ENCODE peak calls at places on chromosomes 12 and 14, in nine cellular contexts. One of them, this sample, is unnamed. For H3K4me1, the result is how much of the 10 kb centered on the place peaks cover.

GRCh38 chr14:100557658-100558057 is 29.6 kb downstream of the BEGAIN start:
- DNase-seq in NT2/D1: no peak
- DNase-seq in transverse colon: peak
- DNase-seq in CD4-positive, alpha-beta memory T cell: no peak
- DNase-seq in aorta: no peak
- DNase-seq in ovary: no peak
- DNase-seq in neural progenitor cell: no peak
- DNase-seq in trophoblast cell: peak
- DNase-seq in cardiac muscle cell: no peak
- DNase-seq in this sample: no peak

GRCh38 chr14:93997933-93998870 is 1.1 kb downstream of the CCDC197 start:
- DNase-seq in ovary: no peak
- DNase-seq in neural progenitor cell: no peak
- DNase-seq in NT2/D1: no peak
- DNase-seq in cardiac muscle cell: no peak
- DNase-seq in aorta: no peak
- DNase-seq in trophoblast cell: no peak
- DNase-seq in transverse colon: no peak
- DNase-seq in CD4-positive, alpha-beta memory T cell: no peak
- DNase-seq in this sample: no peak

GRCh38 chr12:46523446-46523845 is 150.9 kb upstream of the SLC38A2 start:
- DNase-seq in transverse colon: no peak
- DNase-seq in NT2/D1: no peak
- DNase-seq in ovary: no peak
- DNase-seq in neural progenitor cell: peak
- DNase-seq in trophoblast cell: no peak
- DNase-seq in aorta: no peak
- DNase-seq in CD4-positive, alpha-beta memory T cell: no peak
- DNase-seq in cardiac muscle cell: no peak
- DNase-seq in this sample: no peak

GRCh38 chr12:54958048-54958658 is 26.4 kb downstream of the TESPA1 start:
- DNase-seq in cardiac muscle cell: peak
- DNase-seq in aorta: no peak
- DNase-seq in neural progenitor cell: peak
- DNase-seq in NT2/D1: peak
- DNase-seq in trophoblast cell: peak
- DNase-seq in ovary: no peak
- DNase-seq in transverse colon: peak
- DNase-seq in CD4-positive, alpha-beta memory T cell: peak
- DNase-seq in this sample: no peak

GRCh38 chr14:91458612-91459011 is 41.0 kb upstream of the CCDC88C start:
- DNase-seq in ovary: no peak
- DNase-seq in trophoblast cell: no peak
- DNase-seq in cardiac muscle cell: no peak
- DNase-seq in neural progenitor cell: no peak
- DNase-seq in CD4-positive, alpha-beta memory T cell: no peak
- DNase-seq in NT2/D1: no peak
- DNase-seq in aorta: no peak
- DNase-seq in transverse colon: no peak
- DNase-seq in this sample: no peak

GRCh38 chr12:79329933-79330332 is 360.8 kb downstream of the PAWR start:
- DNase-seq in ovary: no peak
- DNase-seq in transverse colon: no peak
- DNase-seq in neural progenitor cell: no peak
- DNase-seq in aorta: no peak
- DNase-seq in CD4-positive, alpha-beta memory T cell: no peak
- DNase-seq in trophoblast cell: no peak
- DNase-seq in NT2/D1: no peak
- DNase-seq in cardiac muscle cell: no peak
- DNase-seq in this sample: no peak

GRCh38 chr12:111792155-111792876 is 25.6 kb downstream of the ALDH2 start:
- DNase-seq in aorta: peak
- DNase-seq in transverse colon: peak
- DNase-seq in CD4-positive, alpha-beta memory T cell: no peak
- DNase-seq in cardiac muscle cell: no peak
- DNase-seq in ovary: peak
- DNase-seq in neural progenitor cell: no peak
- DNase-seq in NT2/D1: no peak
- DNase-seq in trophoblast cell: no peak
- DNase-seq in this sample: peak

GRCh38 chr12:30047499-30048262 is 263.9 kb upstream of the TMTC1 start:
- DNase-seq in ovary: no peak
- DNase-seq in neural progenitor cell: no peak
- DNase-seq in trophoblast cell: no peak
- DNase-seq in transverse colon: no peak
- DNase-seq in NT2/D1: peak
- DNase-seq in cardiac muscle cell: peak
- DNase-seq in aorta: no peak
- DNase-seq in CD4-positive, alpha-beta memory T cell: no peak
- DNase-seq in this sample: no peak

GRCh38 chr12:77795699-77796098 is 35.0 kb upstream of the NAV3 start:
- DNase-seq in transverse colon: no peak
- DNase-seq in ovary: no peak
- DNase-seq in CD4-positive, alpha-beta memory T cell: no peak
- DNase-seq in cardiac muscle cell: no peak
- DNase-seq in aorta: no peak
- DNase-seq in neural progenitor cell: no peak
- DNase-seq in trophoblast cell: no peak
- DNase-seq in NT2/D1: no peak
- DNase-seq in this sample: no peak

GRCh38 chr12:42648061-42648460 is 58.5 kb upstream of the PRICKLE1 start:
- DNase-seq in neural progenitor cell: no peak
- DNase-seq in CD4-positive, alpha-beta memory T cell: no peak
- DNase-seq in trophoblast cell: no peak
- DNase-seq in aorta: no peak
- DNase-seq in NT2/D1: no peak
- DNase-seq in ovary: no peak
- DNase-seq in cardiac muscle cell: no peak
- DNase-seq in transverse colon: no peak
- DNase-seq in this sample: no peak

GRCh38 chr12:38543151-38543550 is 226.6 kb downstream of the ALG10B start:
- DNase-seq in transverse colon: no peak
- DNase-seq in CD4-positive, alpha-beta memory T cell: no peak
- DNase-seq in NT2/D1: no peak
- DNase-seq in neural progenitor cell: no peak
- DNase-seq in cardiac muscle cell: no peak
- DNase-seq in trophoblast cell: no peak
- DNase-seq in aorta: no peak
- DNase-seq in ovary: no peak
- DNase-seq in this sample: no peak

GRCh38 chr12:38538319-38538718 is 221.7 kb downstream of the ALG10B start:
- DNase-seq in ovary: no peak
- DNase-seq in aorta: no peak
- DNase-seq in trophoblast cell: no peak
- DNase-seq in CD4-positive, alpha-beta memory T cell: no peak
- DNase-seq in transverse colon: no peak
- DNase-seq in neural progenitor cell: no peak
- DNase-seq in cardiac muscle cell: no peak
- DNase-seq in NT2/D1: no peak
- DNase-seq in this sample: no peak

GRCh38 chr12:38544357-38545066 is 227.9 kb downstream of the ALG10B start:
- DNase-seq in transverse colon: no peak
- DNase-seq in cardiac muscle cell: no peak
- DNase-seq in aorta: no peak
- DNase-seq in neural progenitor cell: peak
- DNase-seq in NT2/D1: peak
- DNase-seq in trophoblast cell: no peak
- DNase-seq in ovary: no peak
- DNase-seq in CD4-positive, alpha-beta memory T cell: no peak
- DNase-seq in this sample: no peak

GRCh38 chr12:38541849-38542248 is 225.3 kb downstream of the ALG10B start:
- DNase-seq in transverse colon: no peak
- DNase-seq in cardiac muscle cell: no peak
- DNase-seq in NT2/D1: no peak
- DNase-seq in aorta: no peak
- DNase-seq in neural progenitor cell: no peak
- DNase-seq in ovary: no peak
- DNase-seq in CD4-positive, alpha-beta memory T cell: no peak
- DNase-seq in trophoblast cell: no peak
- DNase-seq in this sample: no peak

GRCh38 chr12:38540156-38540555 is 223.6 kb downstream of the ALG10B start:
- DNase-seq in cardiac muscle cell: no peak
- DNase-seq in ovary: no peak
- DNase-seq in transverse colon: no peak
- DNase-seq in CD4-positive, alpha-beta memory T cell: no peak
- DNase-seq in aorta: no peak
- DNase-seq in trophoblast cell: no peak
- DNase-seq in neural progenitor cell: no peak
- DNase-seq in NT2/D1: no peak
- DNase-seq in this sample: no peak
- H3K4me1 ChIP-seq in cardiac muscle cell: under half
- H3K4me1 ChIP-seq in ovary: under half
- H3K4me1 ChIP-seq in transverse colon: under half
- H3K4me1 ChIP-seq in CD4-positive, alpha-beta memory T cell: under half
- H3K4me1 ChIP-seq in aorta: under half
- H3K4me1 ChIP-seq in trophoblast cell: under half
- H3K4me1 ChIP-seq in neural progenitor cell: under half
- H3K4me1 ChIP-seq in NT2/D1: under half
- H3K4me1 ChIP-seq in this sample: under half

DNA sequence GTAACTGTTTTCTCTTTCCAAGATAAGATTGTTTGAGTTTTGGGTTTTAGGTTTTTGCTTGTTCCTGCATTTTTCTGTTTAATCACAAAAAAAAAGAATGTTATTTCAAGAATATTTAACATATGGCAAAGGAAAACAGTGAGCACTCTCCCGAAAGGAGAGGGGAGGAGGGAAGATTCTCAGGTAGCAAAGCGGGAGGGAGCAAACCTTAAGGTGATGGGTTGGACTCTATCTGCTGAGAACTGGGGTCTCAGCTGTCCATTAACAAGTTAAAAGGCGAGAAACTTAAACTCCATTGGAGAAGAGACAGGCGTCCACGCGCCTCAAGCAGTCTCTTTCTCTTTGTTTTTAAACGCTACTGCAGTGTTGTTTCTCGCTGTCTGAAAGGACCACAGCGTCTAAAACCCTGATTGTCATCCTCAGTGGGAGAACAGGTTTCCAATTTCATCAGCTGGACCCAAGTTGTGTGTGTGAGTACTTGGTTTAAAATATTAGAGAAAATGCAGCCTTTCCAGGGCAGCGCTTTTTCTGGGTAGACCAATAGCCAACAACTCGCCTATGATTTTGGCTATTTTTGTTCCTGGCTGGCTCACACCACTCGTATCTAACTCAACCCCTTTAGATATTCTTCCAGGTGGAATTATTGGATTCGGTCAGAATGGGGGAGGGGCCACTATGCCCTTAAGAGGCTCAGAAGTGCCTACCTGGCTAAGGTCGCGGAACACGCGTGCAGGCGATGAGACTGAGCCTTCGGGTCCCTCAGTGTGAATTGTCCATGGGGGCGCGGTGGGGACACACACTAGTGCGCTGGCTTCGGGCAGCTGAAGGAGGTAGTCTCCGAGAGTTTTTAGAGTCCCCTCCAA is 8.2 kb downstream of the SIX1 start:
- DNase-seq in aorta: no peak
- DNase-seq in cardiac muscle cell: no peak
- DNase-seq in trophoblast cell: no peak
- DNase-seq in CD4-positive, alpha-beta memory T cell: no peak
- DNase-seq in neural progenitor cell: peak
- DNase-seq in ovary: no peak
- DNase-seq in NT2/D1: no peak
- DNase-seq in transverse colon: no peak
- DNase-seq in this sample: no peak
- H3K4me1 ChIP-seq in aorta: under half
- H3K4me1 ChIP-seq in cardiac muscle cell: under half
- H3K4me1 ChIP-seq in trophoblast cell: under half
- H3K4me1 ChIP-seq in CD4-positive, alpha-beta memory T cell: under half
- H3K4me1 ChIP-seq in neural progenitor cell: under half
- H3K4me1 ChIP-seq in ovary: under half
- H3K4me1 ChIP-seq in NT2/D1: under half
- H3K4me1 ChIP-seq in transverse colon: under half
- H3K4me1 ChIP-seq in this sample: under half

DNA sequence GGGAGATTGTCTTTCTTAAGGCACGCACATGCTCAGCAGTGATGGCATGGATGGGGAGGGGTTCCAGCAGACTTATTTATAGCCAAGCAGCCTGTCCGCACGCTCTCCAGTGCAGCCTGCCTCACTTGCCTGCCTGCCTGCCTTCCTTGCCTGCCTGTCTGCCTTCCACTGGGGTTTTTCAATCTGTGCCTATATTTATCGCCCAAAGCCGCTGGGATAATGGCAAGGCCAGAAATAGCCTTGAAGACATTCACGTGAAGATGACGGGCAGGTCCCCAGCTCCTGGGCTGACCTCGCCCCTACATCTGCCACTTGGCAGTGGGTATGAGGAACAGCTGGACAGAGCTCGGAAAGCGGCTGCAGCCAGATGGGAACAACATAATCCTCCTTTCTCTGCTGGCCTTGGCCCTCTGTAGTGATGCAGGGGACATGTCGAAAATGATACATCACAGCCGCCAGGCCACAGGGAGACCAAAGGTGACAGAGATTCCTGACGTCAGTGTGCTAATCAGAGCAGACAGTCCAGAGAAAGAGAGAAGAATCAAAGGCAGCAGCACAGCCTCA is 53.3 kb downstream of the PITPNM2 start:
- DNase-seq in NT2/D1: no peak
- DNase-seq in cardiac muscle cell: peak
- DNase-seq in transverse colon: no peak
- DNase-seq in neural progenitor cell: no peak
- DNase-seq in CD4-positive, alpha-beta memory T cell: no peak
- DNase-seq in trophoblast cell: no peak
- DNase-seq in ovary: peak
- DNase-seq in aorta: no peak
- DNase-seq in this sample: no peak
- H3K4me1 ChIP-seq in NT2/D1: under half
- H3K4me1 ChIP-seq in cardiac muscle cell: half or more
- H3K4me1 ChIP-seq in transverse colon: under half
- H3K4me1 ChIP-seq in neural progenitor cell: under half
- H3K4me1 ChIP-seq in CD4-positive, alpha-beta memory T cell: under half
- H3K4me1 ChIP-seq in trophoblast cell: under half
- H3K4me1 ChIP-seq in ovary: under half
- H3K4me1 ChIP-seq in aorta: under half
- H3K4me1 ChIP-seq in this sample: under half

DNA sequence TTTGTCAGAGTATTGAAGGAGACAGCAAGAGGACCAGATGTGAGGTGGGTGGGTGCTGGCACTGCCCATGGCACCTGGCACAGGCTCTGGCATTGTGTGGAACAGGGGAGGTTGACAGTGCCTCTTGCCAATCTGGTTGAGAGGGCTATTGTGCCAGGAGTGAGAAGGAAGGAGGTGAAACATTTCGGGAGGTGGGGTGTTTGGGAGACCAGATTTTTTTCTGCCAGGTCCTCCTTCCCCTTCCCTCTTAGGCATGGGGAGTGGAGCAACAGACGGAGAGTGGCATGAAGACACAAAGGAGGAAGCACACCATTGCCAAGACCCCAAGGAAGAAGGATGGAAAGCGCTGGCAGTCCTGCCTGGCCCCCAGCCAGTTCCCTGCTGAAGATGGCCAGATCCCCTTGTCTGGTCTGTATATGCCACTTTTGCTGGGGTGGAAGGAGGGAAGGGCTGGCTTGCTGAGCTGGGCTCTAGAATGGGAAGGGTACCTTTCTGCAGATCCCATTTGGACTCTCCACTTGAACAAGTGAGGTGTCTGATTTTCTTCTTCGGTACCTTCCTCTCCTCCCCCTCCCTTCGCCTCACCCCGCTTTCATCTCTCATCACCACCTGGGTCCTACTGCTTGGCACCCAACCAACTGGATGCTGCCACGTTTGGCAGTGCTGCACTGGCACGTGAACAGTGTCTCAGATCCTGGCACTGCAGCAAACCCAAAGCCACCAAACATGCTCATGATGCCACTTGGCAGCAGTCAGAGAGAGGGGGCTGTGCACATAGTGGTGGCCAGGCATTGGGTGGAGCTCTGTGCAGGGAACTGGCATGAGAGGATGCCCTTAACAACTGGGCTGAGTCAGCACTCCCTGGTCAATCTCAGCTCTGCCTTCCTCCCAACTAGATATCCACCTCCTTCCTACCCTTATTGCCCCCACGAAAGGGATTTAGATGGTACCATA is 37.3 kb downstream of the ZFHX2 start:
- DNase-seq in CD4-positive, alpha-beta memory T cell: no peak
- DNase-seq in transverse colon: no peak
- DNase-seq in neural progenitor cell: no peak
- DNase-seq in cardiac muscle cell: no peak
- DNase-seq in ovary: no peak
- DNase-seq in NT2/D1: no peak
- DNase-seq in trophoblast cell: no peak
- DNase-seq in aorta: no peak
- DNase-seq in this sample: no peak
- H3K4me1 ChIP-seq in CD4-positive, alpha-beta memory T cell: under half
- H3K4me1 ChIP-seq in transverse colon: under half
- H3K4me1 ChIP-seq in neural progenitor cell: under half
- H3K4me1 ChIP-seq in cardiac muscle cell: under half
- H3K4me1 ChIP-seq in ovary: under half
- H3K4me1 ChIP-seq in NT2/D1: under half
- H3K4me1 ChIP-seq in trophoblast cell: under half
- H3K4me1 ChIP-seq in aorta: under half
- H3K4me1 ChIP-seq in this sample: under half